ENCODE peak calls at places on chromosome 17, in six cellular contexts. One of them, this sample, is unnamed.

GRCh38 chr17:82884923-82885322 is 45.1 kb upstream of the ZNF750 start:
- DNase-seq in stimulated activated CD4-positive, alpha-beta T cell treated with anti-CD3 and anti-CD28 coated beads, TNF-alpha, amount 100 ng/mL, for 1 hour: no peak
- DNase-seq in NCI-H1092: no peak
- DNase-seq in NB4: no peak
- DNase-seq in activated T-helper 1 cell treated with Interleukin-2 at 50 U/mL for 16 hours: no peak
- DNase-seq in left ventricle myocardium inferior: no peak
- DNase-seq in this sample: peak; percentile 56

GRCh38 chr17:16880843-16881230 is 91.1 kb downstream of the TNFRSF13B start:
- DNase-seq in stimulated activated CD4-positive, alpha-beta T cell treated with anti-CD3 and anti-CD28 coated beads, TNF-alpha, amount 100 ng/mL, for 1 hour: no peak
- DNase-seq in NCI-H1092: no peak
- DNase-seq in NB4: no peak
- DNase-seq in activated T-helper 1 cell treated with Interleukin-2 at 50 U/mL for 16 hours: no peak
- DNase-seq in left ventricle myocardium inferior: no peak
- DNase-seq in this sample: no peak

GRCh38 chr17:71109697-71110096 is 940.4 kb downstream of the KCNJ2 start:
- DNase-seq in stimulated activated CD4-positive, alpha-beta T cell treated with anti-CD3 and anti-CD28 coated beads, TNF-alpha, amount 100 ng/mL, for 1 hour: no peak
- DNase-seq in NCI-H1092: no peak
- DNase-seq in NB4: no peak
- DNase-seq in activated T-helper 1 cell treated with Interleukin-2 at 50 U/mL for 16 hours: no peak
- DNase-seq in left ventricle myocardium inferior: no peak
- DNase-seq in this sample: no peak

GRCh38 chr17:58402679-58403078 is 14.7 kb downstream of the RNF43 start:
- DNase-seq in stimulated activated CD4-positive, alpha-beta T cell treated with anti-CD3 and anti-CD28 coated beads, TNF-alpha, amount 100 ng/mL, for 1 hour: no peak
- DNase-seq in NCI-H1092: no peak
- DNase-seq in NB4: no peak
- DNase-seq in activated T-helper 1 cell treated with Interleukin-2 at 50 U/mL for 16 hours: no peak
- DNase-seq in left ventricle myocardium inferior: no peak
- DNase-seq in this sample: no peak

GRCh38 chr17:74202879-74203432 is 522 bp upstream of the RPL38 start:
- DNase-seq in stimulated activated CD4-positive, alpha-beta T cell treated with anti-CD3 and anti-CD28 coated beads, TNF-alpha, amount 100 ng/mL, for 1 hour: no peak
- DNase-seq in NCI-H1092: no peak
- DNase-seq in NB4: no peak
- DNase-seq in activated T-helper 1 cell treated with Interleukin-2 at 50 U/mL for 16 hours: no peak
- DNase-seq in left ventricle myocardium inferior: no peak
- DNase-seq in this sample: peak; percentile 69

GRCh38 chr17:62712011-62712615 is 84.6 kb downstream of the MRC2 start:
- DNase-seq in stimulated activated CD4-positive, alpha-beta T cell treated with anti-CD3 and anti-CD28 coated beads, TNF-alpha, amount 100 ng/mL, for 1 hour: no peak
- DNase-seq in NCI-H1092: no peak
- DNase-seq in NB4: no peak
- DNase-seq in activated T-helper 1 cell treated with Interleukin-2 at 50 U/mL for 16 hours: no peak
- DNase-seq in left ventricle myocardium inferior: no peak
- DNase-seq in this sample: no peak

GRCh38 chr17:63760771-63761539 is 12.4 kb downstream of the CCDC47 start:
- DNase-seq in stimulated activated CD4-positive, alpha-beta T cell treated with anti-CD3 and anti-CD28 coated beads, TNF-alpha, amount 100 ng/mL, for 1 hour: no peak
- DNase-seq in NCI-H1092: no peak
- DNase-seq in NB4: peak; percentile 65
- DNase-seq in activated T-helper 1 cell treated with Interleukin-2 at 50 U/mL for 16 hours: no peak
- DNase-seq in left ventricle myocardium inferior: no peak
- DNase-seq in this sample: no peak

GRCh38 chr17:19833914-19834313 is 33.8 kb downstream of the ULK2 start:
- DNase-seq in stimulated activated CD4-positive, alpha-beta T cell treated with anti-CD3 and anti-CD28 coated beads, TNF-alpha, amount 100 ng/mL, for 1 hour: no peak
- DNase-seq in NCI-H1092: no peak
- DNase-seq in NB4: no peak
- DNase-seq in activated T-helper 1 cell treated with Interleukin-2 at 50 U/mL for 16 hours: no peak
- DNase-seq in left ventricle myocardium inferior: no peak
- DNase-seq in this sample: no peak

GRCh38 chr17:11618861-11619566 is 20.7 kb downstream of the DNAH9 start:
- DNase-seq in stimulated activated CD4-positive, alpha-beta T cell treated with anti-CD3 and anti-CD28 coated beads, TNF-alpha, amount 100 ng/mL, for 1 hour: no peak
- DNase-seq in NCI-H1092: no peak
- DNase-seq in NB4: no peak
- DNase-seq in activated T-helper 1 cell treated with Interleukin-2 at 50 U/mL for 16 hours: no peak
- DNase-seq in left ventricle myocardium inferior: no peak
- DNase-seq in this sample: no peak

GRCh38 chr17:50344712-50345380 is 1.1 kb upstream of the XYLT2 start:
- DNase-seq in stimulated activated CD4-positive, alpha-beta T cell treated with anti-CD3 and anti-CD28 coated beads, TNF-alpha, amount 100 ng/mL, for 1 hour: no peak
- DNase-seq in NCI-H1092: no peak
- DNase-seq in NB4: peak; percentile 41
- DNase-seq in activated T-helper 1 cell treated with Interleukin-2 at 50 U/mL for 16 hours: no peak
- DNase-seq in left ventricle myocardium inferior: no peak
- DNase-seq in this sample: no peak

GRCh38 chr17:74566132-74566753 is 1.1 kb downstream of the CD300H start:
- DNase-seq in stimulated activated CD4-positive, alpha-beta T cell treated with anti-CD3 and anti-CD28 coated beads, TNF-alpha, amount 100 ng/mL, for 1 hour: no peak
- DNase-seq in NCI-H1092: peak; percentile 5
- DNase-seq in NB4: peak; percentile 58
- DNase-seq in activated T-helper 1 cell treated with Interleukin-2 at 50 U/mL for 16 hours: no peak
- DNase-seq in left ventricle myocardium inferior: no peak
- DNase-seq in this sample: peak; percentile 38

GRCh38 chr17:63356275-63356905 is 89.7 kb downstream of the CYB561 start:
- DNase-seq in stimulated activated CD4-positive, alpha-beta T cell treated with anti-CD3 and anti-CD28 coated beads, TNF-alpha, amount 100 ng/mL, for 1 hour: no peak
- DNase-seq in NCI-H1092: no peak
- DNase-seq in NB4: no peak
- DNase-seq in activated T-helper 1 cell treated with Interleukin-2 at 50 U/mL for 16 hours: no peak
- DNase-seq in left ventricle myocardium inferior: no peak
- DNase-seq in this sample: no peak

GRCh38 chr17:58335779-58336455 is 7.3 kb upstream of the TSPOAP1 start:
- DNase-seq in stimulated activated CD4-positive, alpha-beta T cell treated with anti-CD3 and anti-CD28 coated beads, TNF-alpha, amount 100 ng/mL, for 1 hour: no peak
- DNase-seq in NCI-H1092: no peak
- DNase-seq in NB4: peak; percentile 96
- DNase-seq in activated T-helper 1 cell treated with Interleukin-2 at 50 U/mL for 16 hours: peak; percentile 67
- DNase-seq in left ventricle myocardium inferior: no peak
- DNase-seq in this sample: no peak

GRCh38 chr17:64447526-64447925 is 1.4 kb upstream of the MILR1 start:
- DNase-seq in stimulated activated CD4-positive, alpha-beta T cell treated with anti-CD3 and anti-CD28 coated beads, TNF-alpha, amount 100 ng/mL, for 1 hour: no peak
- DNase-seq in NCI-H1092: no peak
- DNase-seq in NB4: no peak
- DNase-seq in activated T-helper 1 cell treated with Interleukin-2 at 50 U/mL for 16 hours: no peak
- DNase-seq in left ventricle myocardium inferior: no peak
- DNase-seq in this sample: no peak

GRCh38 chr17:3959295-3959899 is 4.8 kb downstream of the ATP2A3 start:
- DNase-seq in stimulated activated CD4-positive, alpha-beta T cell treated with anti-CD3 and anti-CD28 coated beads, TNF-alpha, amount 100 ng/mL, for 1 hour: no peak
- DNase-seq in NCI-H1092: peak; percentile 82
- DNase-seq in NB4: no peak
- DNase-seq in activated T-helper 1 cell treated with Interleukin-2 at 50 U/mL for 16 hours: no peak
- DNase-seq in left ventricle myocardium inferior: no peak
- DNase-seq in this sample: no peak

GRCh38 chr17:226773-227580 is 45.5 kb upstream of the DOC2B start:
- DNase-seq in stimulated activated CD4-positive, alpha-beta T cell treated with anti-CD3 and anti-CD28 coated beads, TNF-alpha, amount 100 ng/mL, for 1 hour: no peak
- DNase-seq in NCI-H1092: no peak
- DNase-seq in NB4: no peak
- DNase-seq in activated T-helper 1 cell treated with Interleukin-2 at 50 U/mL for 16 hours: no peak
- DNase-seq in left ventricle myocardium inferior: peak; percentile 8
- DNase-seq in this sample: peak; percentile 57

GRCh38 chr17:4101127-4101798 is 41.6 kb downstream of the ZZEF1 start:
- DNase-seq in stimulated activated CD4-positive, alpha-beta T cell treated with anti-CD3 and anti-CD28 coated beads, TNF-alpha, amount 100 ng/mL, for 1 hour: no peak
- DNase-seq in NCI-H1092: no peak
- DNase-seq in NB4: no peak
- DNase-seq in activated T-helper 1 cell treated with Interleukin-2 at 50 U/mL for 16 hours: no peak
- DNase-seq in left ventricle myocardium inferior: no peak
- DNase-seq in this sample: no peak

GRCh38 chr17:46197526-46197925 is 4.3 kb upstream of the KANSL1 start:
- DNase-seq in stimulated activated CD4-positive, alpha-beta T cell treated with anti-CD3 and anti-CD28 coated beads, TNF-alpha, amount 100 ng/mL, for 1 hour: no peak
- DNase-seq in NCI-H1092: no peak
- DNase-seq in NB4: no peak
- DNase-seq in activated T-helper 1 cell treated with Interleukin-2 at 50 U/mL for 16 hours: no peak
- DNase-seq in left ventricle myocardium inferior: no peak
- DNase-seq in this sample: no peak

GRCh38 chr17:50883850-50884291 is 17.7 kb upstream of the TOB1 start:
- DNase-seq in stimulated activated CD4-positive, alpha-beta T cell treated with anti-CD3 and anti-CD28 coated beads, TNF-alpha, amount 100 ng/mL, for 1 hour: no peak
- DNase-seq in NCI-H1092: no peak
- DNase-seq in NB4: peak; percentile 90
- DNase-seq in activated T-helper 1 cell treated with Interleukin-2 at 50 U/mL for 16 hours: no peak
- DNase-seq in left ventricle myocardium inferior: no peak
- DNase-seq in this sample: no peak

GRCh38 chr17:14214271-14214670 is 22.4 kb downstream of the CDRT15 start:
- DNase-seq in stimulated activated CD4-positive, alpha-beta T cell treated with anti-CD3 and anti-CD28 coated beads, TNF-alpha, amount 100 ng/mL, for 1 hour: no peak
- DNase-seq in NCI-H1092: no peak
- DNase-seq in NB4: peak; percentile 48
- DNase-seq in activated T-helper 1 cell treated with Interleukin-2 at 50 U/mL for 16 hours: no peak
- DNase-seq in left ventricle myocardium inferior: no peak
- DNase-seq in this sample: no peak

GRCh38 chr17:78924481-78925151 is 571 bp downstream of the TIMP2 start:
- DNase-seq in stimulated activated CD4-positive, alpha-beta T cell treated with anti-CD3 and anti-CD28 coated beads, TNF-alpha, amount 100 ng/mL, for 1 hour: no peak
- DNase-seq in NCI-H1092: no peak
- DNase-seq in NB4: peak; percentile 51
- DNase-seq in activated T-helper 1 cell treated with Interleukin-2 at 50 U/mL for 16 hours: no peak
- DNase-seq in left ventricle myocardium inferior: no peak
- DNase-seq in this sample: peak; percentile 84

GRCh38 chr17:9174779-9175574 is 153.7 kb downstream of the NTN1 start:
- DNase-seq in stimulated activated CD4-positive, alpha-beta T cell treated with anti-CD3 and anti-CD28 coated beads, TNF-alpha, amount 100 ng/mL, for 1 hour: no peak
- DNase-seq in NCI-H1092: no peak
- DNase-seq in NB4: no peak
- DNase-seq in activated T-helper 1 cell treated with Interleukin-2 at 50 U/mL for 16 hours: no peak
- DNase-seq in left ventricle myocardium inferior: peak; percentile 55
- DNase-seq in this sample: no peak

GRCh38 chr17:50451943-50452626 is 16.6 kb downstream of the CHAD start:
- DNase-seq in stimulated activated CD4-positive, alpha-beta T cell treated with anti-CD3 and anti-CD28 coated beads, TNF-alpha, amount 100 ng/mL, for 1 hour: no peak
- DNase-seq in NCI-H1092: no peak
- DNase-seq in NB4: peak; percentile 40
- DNase-seq in activated T-helper 1 cell treated with Interleukin-2 at 50 U/mL for 16 hours: no peak
- DNase-seq in left ventricle myocardium inferior: no peak
- DNase-seq in this sample: no peak

GRCh38 chr17:68682913-68683312 is 81.7 kb upstream of the FAM20A start:
- DNase-seq in stimulated activated CD4-positive, alpha-beta T cell treated with anti-CD3 and anti-CD28 coated beads, TNF-alpha, amount 100 ng/mL, for 1 hour: no peak
- DNase-seq in NCI-H1092: no peak
- DNase-seq in NB4: no peak
- DNase-seq in activated T-helper 1 cell treated with Interleukin-2 at 50 U/mL for 16 hours: no peak
- DNase-seq in left ventricle myocardium inferior: no peak
- DNase-seq in this sample: no peak

GRCh38 chr17:4301066-4301465 is 37.3 kb upstream of the ANKFY1 start:
- DNase-seq in stimulated activated CD4-positive, alpha-beta T cell treated with anti-CD3 and anti-CD28 coated beads, TNF-alpha, amount 100 ng/mL, for 1 hour: no peak
- DNase-seq in NCI-H1092: no peak
- DNase-seq in NB4: no peak
- DNase-seq in activated T-helper 1 cell treated with Interleukin-2 at 50 U/mL for 16 hours: no peak
- DNase-seq in left ventricle myocardium inferior: no peak
- DNase-seq in this sample: no peak

GRCh38 chr17:38600906-38601305 is 4.8 kb downstream of the SRCIN1 start:
- DNase-seq in stimulated activated CD4-positive, alpha-beta T cell treated with anti-CD3 and anti-CD28 coated beads, TNF-alpha, amount 100 ng/mL, for 1 hour: no peak
- DNase-seq in NCI-H1092: no peak
- DNase-seq in NB4: no peak
- DNase-seq in activated T-helper 1 cell treated with Interleukin-2 at 50 U/mL for 16 hours: no peak
- DNase-seq in left ventricle myocardium inferior: no peak
- DNase-seq in this sample: no peak

GRCh38 chr17:75845933-75846700 is 1.9 kb upstream of the UNC13D start:
- DNase-seq in stimulated activated CD4-positive, alpha-beta T cell treated with anti-CD3 and anti-CD28 coated beads, TNF-alpha, amount 100 ng/mL, for 1 hour: no peak
- DNase-seq in NCI-H1092: no peak
- DNase-seq in NB4: no peak
- DNase-seq in activated T-helper 1 cell treated with Interleukin-2 at 50 U/mL for 16 hours: no peak
- DNase-seq in left ventricle myocardium inferior: no peak
- DNase-seq in this sample: no peak

GRCh38 chr17:47687748-47688147 is 6.2 kb upstream of the TBKBP1 start:
- DNase-seq in stimulated activated CD4-positive, alpha-beta T cell treated with anti-CD3 and anti-CD28 coated beads, TNF-alpha, amount 100 ng/mL, for 1 hour: no peak
- DNase-seq in NCI-H1092: no peak
- DNase-seq in NB4: no peak
- DNase-seq in activated T-helper 1 cell treated with Interleukin-2 at 50 U/mL for 16 hours: no peak
- DNase-seq in left ventricle myocardium inferior: no peak
- DNase-seq in this sample: no peak

GRCh38 chr17:57468932-57469775 is 212.8 kb downstream of the MSI2 start:
- DNase-seq in stimulated activated CD4-positive, alpha-beta T cell treated with anti-CD3 and anti-CD28 coated beads, TNF-alpha, amount 100 ng/mL, for 1 hour: no peak
- DNase-seq in NCI-H1092: peak; percentile 62
- DNase-seq in NB4: no peak
- DNase-seq in activated T-helper 1 cell treated with Interleukin-2 at 50 U/mL for 16 hours: no peak
- DNase-seq in left ventricle myocardium inferior: no peak
- DNase-seq in this sample: no peak

GRCh38 chr17:22268912-22269220 is 576.5 kb downstream of the KCNJ18 start:
- DNase-seq in stimulated activated CD4-positive, alpha-beta T cell treated with anti-CD3 and anti-CD28 coated beads, TNF-alpha, amount 100 ng/mL, for 1 hour: no peak
- DNase-seq in NCI-H1092: no peak
- DNase-seq in NB4: no peak
- DNase-seq in activated T-helper 1 cell treated with Interleukin-2 at 50 U/mL for 16 hours: no peak
- DNase-seq in left ventricle myocardium inferior: no peak
- DNase-seq in this sample: no peak

GRCh38 chr17:869067-869466 is 86.9 kb downstream of the MRM3 start:
- DNase-seq in stimulated activated CD4-positive, alpha-beta T cell treated with anti-CD3 and anti-CD28 coated beads, TNF-alpha, amount 100 ng/mL, for 1 hour: no peak
- DNase-seq in NCI-H1092: no peak
- DNase-seq in NB4: no peak
- DNase-seq in activated T-helper 1 cell treated with Interleukin-2 at 50 U/mL for 16 hours: no peak
- DNase-seq in left ventricle myocardium inferior: peak; percentile 71
- DNase-seq in this sample: peak; percentile 82

GRCh38 chr17:21239680-21240374 is 13.4 kb downstream of the NATD1 start:
- DNase-seq in stimulated activated CD4-positive, alpha-beta T cell treated with anti-CD3 and anti-CD28 coated beads, TNF-alpha, amount 100 ng/mL, for 1 hour: no peak
- DNase-seq in NCI-H1092: no peak
- DNase-seq in NB4: peak; percentile 43
- DNase-seq in activated T-helper 1 cell treated with Interleukin-2 at 50 U/mL for 16 hours: no peak
- DNase-seq in left ventricle myocardium inferior: no peak
- DNase-seq in this sample: no peak

GRCh38 chr17:81157848-81158687 is 7.2 kb upstream of the PVALEF start:
- DNase-seq in stimulated activated CD4-positive, alpha-beta T cell treated with anti-CD3 and anti-CD28 coated beads, TNF-alpha, amount 100 ng/mL, for 1 hour: no peak
- DNase-seq in NCI-H1092: no peak
- DNase-seq in NB4: no peak
- DNase-seq in activated T-helper 1 cell treated with Interleukin-2 at 50 U/mL for 16 hours: no peak
- DNase-seq in left ventricle myocardium inferior: no peak
- DNase-seq in this sample: peak; percentile 38

GRCh38 chr17:27616414-27616813 is 14.6 kb upstream of the LGALS9 start:
- DNase-seq in stimulated activated CD4-positive, alpha-beta T cell treated with anti-CD3 and anti-CD28 coated beads, TNF-alpha, amount 100 ng/mL, for 1 hour: no peak
- DNase-seq in NCI-H1092: no peak
- DNase-seq in NB4: peak; percentile 40
- DNase-seq in activated T-helper 1 cell treated with Interleukin-2 at 50 U/mL for 16 hours: no peak
- DNase-seq in left ventricle myocardium inferior: no peak
- DNase-seq in this sample: peak; percentile 13

GRCh38 chr17:81028506-81028858 is 6.5 kb upstream of the BAIAP2 start:
- DNase-seq in stimulated activated CD4-positive, alpha-beta T cell treated with anti-CD3 and anti-CD28 coated beads, TNF-alpha, amount 100 ng/mL, for 1 hour: no peak
- DNase-seq in NCI-H1092: no peak
- DNase-seq in NB4: no peak
- DNase-seq in activated T-helper 1 cell treated with Interleukin-2 at 50 U/mL for 16 hours: no peak
- DNase-seq in left ventricle myocardium inferior: no peak
- DNase-seq in this sample: no peak

GRCh38 chr17:66944365-66945203 is 19.9 kb upstream of the CACNG4 start:
- DNase-seq in stimulated activated CD4-positive, alpha-beta T cell treated with anti-CD3 and anti-CD28 coated beads, TNF-alpha, amount 100 ng/mL, for 1 hour: no peak
- DNase-seq in NCI-H1092: peak; percentile 8
- DNase-seq in NB4: no peak
- DNase-seq in activated T-helper 1 cell treated with Interleukin-2 at 50 U/mL for 16 hours: no peak
- DNase-seq in left ventricle myocardium inferior: no peak
- DNase-seq in this sample: no peak

GRCh38 chr17:6868579-6868978 is 37.0 kb upstream of the TEKT1 start:
- DNase-seq in stimulated activated CD4-positive, alpha-beta T cell treated with anti-CD3 and anti-CD28 coated beads, TNF-alpha, amount 100 ng/mL, for 1 hour: no peak
- DNase-seq in NCI-H1092: no peak
- DNase-seq in NB4: no peak
- DNase-seq in activated T-helper 1 cell treated with Interleukin-2 at 50 U/mL for 16 hours: no peak
- DNase-seq in left ventricle myocardium inferior: no peak
- DNase-seq in this sample: no peak

GRCh38 chr17:21674242-21674731 is 18.0 kb upstream of the KCNJ18 start:
- DNase-seq in stimulated activated CD4-positive, alpha-beta T cell treated with anti-CD3 and anti-CD28 coated beads, TNF-alpha, amount 100 ng/mL, for 1 hour: no peak
- DNase-seq in NCI-H1092: no peak
- DNase-seq in NB4: no peak
- DNase-seq in activated T-helper 1 cell treated with Interleukin-2 at 50 U/mL for 16 hours: no peak
- DNase-seq in left ventricle myocardium inferior: no peak
- DNase-seq in this sample: no peak

GRCh38 chr17:64529221-64529620 is 22.4 kb downstream of the CEP95 start:
- DNase-seq in stimulated activated CD4-positive, alpha-beta T cell treated with anti-CD3 and anti-CD28 coated beads, TNF-alpha, amount 100 ng/mL, for 1 hour: no peak
- DNase-seq in NCI-H1092: no peak
- DNase-seq in NB4: no peak
- DNase-seq in activated T-helper 1 cell treated with Interleukin-2 at 50 U/mL for 16 hours: no peak
- DNase-seq in left ventricle myocardium inferior: no peak
- DNase-seq in this sample: no peak

This sample was measured in right cardiac atrium.